ENCODE peak calls at places on chromosomes 2 and 18, in eight cellular contexts. S is left ventricle myocardium inferior; I is GDM1; H is stomach; W is stimulated activated CD4-positive, alpha-beta T cell treated with anti-CD3 and anti-CD28 coated beads, Interleukin-1b, Interleukin-23, amount 100 ng/mL, for 24 hours; D is coronary artery; E is RWPE1; N is heart left ventricle. V is an unnamed sample.

GRCh38 chr2:139495851-139496250 is 715.7 kb upstream of the NXPH2 start:
- DNase-seq in S (no peak), I (no peak), H (no peak), W (no peak), D (no peak), E (no peak), N (no peak), V (no peak)

GRCh38 chr2:215416656-215417055 is 19.2 kb downstream of the FN1 start:
- DNase-seq in S (no peak), I (no peak), H (no peak), W (no peak), D (no peak), E (no peak), N (no peak), V (no peak)

GRCh38 chr2:74399785-74400184 is 19.7 kb upstream of the DCTN1 start:
- DNase-seq in S (no peak), I (no peak), H (no peak), W (no peak), D (no peak), E (peak), N (no peak), V (no peak)

GRCh38 chr2:20215183-20216040 is 9.5 kb downstream of the SDC1 start:
- DNase-seq in S (no peak), I (no peak), H (peak), W (no peak), D (no peak), E (no peak), N (no peak), V (peak)

GRCh38 chr2:146952691-146953090 is 892.1 kb upstream of the ACVR2A start:
- DNase-seq in S (no peak), I (no peak), H (no peak), W (no peak), D (no peak), E (no peak), N (no peak), V (no peak)

GRCh38 chr2:139746901-139747300 is 966.7 kb upstream of the NXPH2 start:
- DNase-seq in S (no peak), I (no peak), H (no peak), W (no peak), D (no peak), E (no peak), N (no peak), V (no peak)

GRCh38 chr2:115208493-115209164 is 766.2 kb downstream of the DPP10 start:
- DNase-seq in S (no peak), I (no peak), H (no peak), W (no peak), D (no peak), E (no peak), N (no peak), V (no peak)

GRCh38 chr2:85585781-85586105 is 1.5 kb downstream of the VAMP5 start:
- DNase-seq in S (no peak), I (no peak), H (no peak), W (no peak), D (no peak), E (no peak), N (no peak), V (no peak)

GRCh38 chr2:215034154-215034553 is 104.3 kb downstream of the ABCA12 start:
- DNase-seq in S (no peak), I (no peak), H (no peak), W (no peak), D (no peak), E (no peak), N (no peak), V (no peak)

GRCh38 chr2:234579231-234579962 is 82.5 kb upstream of the ARL4C start:
- DNase-seq in S (no peak), I (no peak), H (no peak), W (no peak), D (no peak), E (no peak), N (no peak), V (no peak)

GRCh38 chr2:55518846-55519167 is 711 bp upstream of the CFAP36 start:
- DNase-seq in S (no peak), I (no peak), H (no peak), W (no peak), D (no peak), E (peak), N (no peak), V (no peak)

GRCh38 chr2:237421542-237422047 is 7.6 kb upstream of the COL6A3 start:
- DNase-seq in S (peak), I (peak), H (peak), W (peak), D (no peak), E (peak), N (peak), V (peak)

GRCh38 chr2:234996467-234997270 is 44.9 kb downstream of the SH3BP4 start:
- DNase-seq in S (no peak), I (no peak), H (no peak), W (no peak), D (no peak), E (no peak), N (no peak), V (no peak)

GRCh38 chr2:24783641-24784040 is 9.6 kb downstream of the PTRHD1 start:
- DNase-seq in S (no peak), I (no peak), H (no peak), W (no peak), D (no peak), E (no peak), N (no peak), V (no peak)

GRCh38 chr2:39996653-39997080 is 217.6 kb upstream of the THUMPD2 start:
- DNase-seq in S (no peak), I (no peak), H (no peak), W (no peak), D (no peak), E (peak), N (no peak), V (no peak)

GRCh38 chr2:126239560-126239959 is 416.4 kb upstream of the GYPC start:
- DNase-seq in S (no peak), I (no peak), H (no peak), W (no peak), D (no peak), E (no peak), N (no peak), V (no peak)

GRCh38 chr18:35390956-35391695 is 14.0 kb upstream of the ZNF396 start:
- DNase-seq in S (no peak), I (no peak), H (no peak), W (no peak), D (no peak), E (no peak), N (no peak), V (no peak)

GRCh38 chr2:86822668-86823067 is 32.0 kb upstream of the CD8A start:
- DNase-seq in S (no peak), I (no peak), H (no peak), W (no peak), D (no peak), E (no peak), N (no peak), V (no peak)

GRCh38 chr18:13983506-13983905 is 68.2 kb upstream of the MC2R start:
- DNase-seq in S (no peak), I (no peak), H (no peak), W (no peak), D (no peak), E (no peak), N (no peak), V (no peak)

GRCh38 chr2:120749506-120750431 is 14.1 kb downstream of the GLI2 start:
- DNase-seq in S (no peak), I (no peak), H (peak), W (no peak), D (peak), E (no peak), N (peak), V (no peak)

GRCh38 chr2:145798419-145798818 is 1278.5 kb upstream of the ZEB2 start:
- DNase-seq in S (no peak), I (no peak), H (no peak), W (no peak), D (no peak), E (no peak), N (no peak), V (no peak)

GRCh38 chr2:47070920-47071824 is 83.9 kb downstream of the STPG4 start:
- DNase-seq in S (peak), I (peak), H (peak), W (peak), D (peak), E (no peak), N (peak), V (peak)

GRCh38 chr2:153510996-153511395 is 32.4 kb upstream of the RPRM start:
- DNase-seq in S (no peak), I (no peak), H (no peak), W (no peak), D (no peak), E (no peak), N (no peak), V (no peak)

GRCh38 chr2:111638274-111638877 is 245.6 kb downstream of the ANAPC1 start:
- DNase-seq in S (no peak), I (no peak), H (no peak), W (no peak), D (no peak), E (no peak), N (no peak), V (no peak)

GRCh38 chr2:182713611-182714010 is 2.4 kb upstream of the DNAJC10 start:
- DNase-seq in S (no peak), I (peak), H (no peak), W (no peak), D (no peak), E (no peak), N (no peak), V (no peak)

GRCh38 chr2:234446404-234447076 is 50.3 kb downstream of the ARL4C start:
- DNase-seq in S (peak), I (peak), H (peak), W (peak), D (no peak), E (peak), N (peak), V (peak)